ENCODE peak calls at places on chromosomes 13 and 19, in four cellular contexts. S is neural progenitor cell; V is stimulated activated CD4-positive, alpha-beta T cell treated with anti-CD3 and anti-CD28 coated beads, Interleukin-1b, Interleukin-23, amount 100 ng/mL, for 24 hours; X is cardiac fibroblast. U is an unnamed sample.

GRCh38 chr13:40672310-40673060 is 6.0 kb upstream of the FOXO1 start:
- DNase-seq in S (no peak), V (no peak), X (peak; percentile 49), U (peak; percentile 66)

GRCh38 chr19:17841810-17842662 is 5.7 kb downstream of the JAK3 start:
- DNase-seq in S (peak; percentile 97), V (no peak), X (peak; percentile 91), U (peak; percentile 97)

GRCh38 chr19:54114340-54114826 is 1.1 kb downstream of the TFPT start:
- DNase-seq in S (peak; percentile 29), V (no peak), X (peak; percentile 51), U (peak; percentile 46)

GRCh38 chr13:106455777-106456176 is 79.7 kb downstream of the EFNB2 start:
- DNase-seq in S (no peak), V (no peak), X (no peak), U (no peak)

GRCh38 chr13:30334663-30335386 is 27.5 kb upstream of the KATNAL1 start:
- DNase-seq in S (peak; percentile 64), V (no peak), X (no peak), U (peak; percentile 46)

GRCh38 chr13:30196025-30196424 is 111.3 kb downstream of the KATNAL1 start:
- DNase-seq in S (peak; percentile 65), V (no peak), X (peak; percentile 3), U (peak; percentile 50)

GRCh38 chr19:10566658-10567410 is 1.0 kb upstream of the KRI1 start:
- DNase-seq in S (no peak), V (no peak), X (no peak), U (no peak)

GRCh38 chr19:33039815-33040214 is 24.9 kb downstream of the RHPN2 start:
- DNase-seq in S (no peak), V (no peak), X (no peak), U (no peak)

GRCh38 chr13:57632276-57633140 is 964 bp downstream of the PCDH17 start:
- DNase-seq in S (peak; percentile 57), V (no peak), X (peak; percentile 1), U (peak; percentile 76)

GRCh38 chr13:27257648-27258253 is 6.4 kb downstream of the RPL21 start:
- DNase-seq in S (no peak), V (no peak), X (no peak), U (no peak)

GRCh38 chr13:30619731-30620130 is 2.0 kb downstream of the USPL1 start:
- DNase-seq in S (no peak), V (no peak), X (peak; percentile 27), U (no peak)

GRCh38 chr13:111253334-111253872 is 67.0 kb upstream of the TEX29 start:
- DNase-seq in S (no peak), V (no peak), X (peak; percentile 15), U (no peak)

GRCh38 chr19:55675661-55676354 is 782 bp downstream of the EPN1 start:
- DNase-seq in S (no peak), V (no peak), X (no peak), U (no peak)

GRCh38 chr19:53927745-53928144 is 18.7 kb downstream of the CACNG7 start:
- DNase-seq in S (peak; percentile 91), V (no peak), X (peak; percentile 72), U (peak; percentile 93)

GRCh38 chr13:113832204-113832603 is 31.7 kb downstream of the GAS6 start:
- DNase-seq in S (no peak), V (no peak), X (no peak), U (no peak)

GRCh38 chr19:3073159-3073563 is 10.9 kb upstream of the TLE5 start:
- DNase-seq in S (no peak), V (no peak), X (peak; percentile 93), U (peak; percentile 90)